ENCODE peak calls at places on chromosomes 16 and 17, in nine cellular contexts. W, A, M, N, V, S, G, L and K are unnamed samples.

GRCh38 chr17:488993-489757 is 136.6 kb upstream of the RPH3AL start:
- DNase-seq in W (no peak), A (no peak), M (no peak), N (peak), V (no peak), S (peak), G (no peak), L (peak), K (no peak)

GRCh38 chr17:1374426-1375177 is 25.4 kb downstream of the YWHAE start:
- DNase-seq in W (no peak), A (no peak), M (no peak), N (no peak), V (no peak), S (no peak), G (no peak), L (no peak), K (no peak)

GRCh38 chr17:50898369-50899004 is 32.3 kb upstream of the TOB1 start:
- DNase-seq in W (no peak), A (no peak), M (no peak), N (no peak), V (no peak), S (no peak), G (no peak), L (no peak), K (no peak)

GRCh38 chr16:66926171-66926570 is 836 bp upstream of the RRAD start:
- DNase-seq in W (no peak), A (no peak), M (no peak), N (peak), V (no peak), S (no peak), G (no peak), L (no peak), K (no peak)

GRCh38 chr16:88113545-88114045 is 162.4 kb downstream of the BANP start:
- DNase-seq in W (no peak), A (no peak), M (no peak), N (no peak), V (no peak), S (no peak), G (no peak), L (no peak), K (no peak)

GRCh38 chr17:82396601-82397435 is 21.3 kb upstream of the HEXD start:
- DNase-seq in W (no peak), A (no peak), M (peak), N (no peak), V (no peak), S (no peak), G (no peak), L (no peak), K (no peak)

GRCh38 chr17:28381141-28381825 is 9.8 kb downstream of the SARM1 start:
- DNase-seq in W (no peak), A (no peak), M (no peak), N (no peak), V (no peak), S (no peak), G (no peak), L (no peak), K (no peak)

GRCh38 chr16:21653571-21653970 is 1.2 kb upstream of the IGSF6 start:
- DNase-seq in W (no peak), A (no peak), M (no peak), N (no peak), V (no peak), S (no peak), G (no peak), L (no peak), K (no peak)

GRCh38 chr17:77884967-77885641 is 73.4 kb upstream of the TNRC6C start:
- DNase-seq in W (no peak), A (no peak), M (no peak), N (no peak), V (no peak), S (no peak), G (peak), L (no peak), K (no peak)

GRCh38 chr17:8905256-8905778 is 37.8 kb upstream of the PIK3R6 start:
- DNase-seq in W (no peak), A (peak), M (no peak), N (no peak), V (no peak), S (no peak), G (no peak), L (no peak), K (no peak)

GRCh38 chr16:74650966-74651567 is 15.6 kb downstream of the RFWD3 start:
- DNase-seq in W (no peak), A (no peak), M (no peak), N (peak), V (no peak), S (no peak), G (peak), L (no peak), K (no peak)

GRCh38 chr17:33889079-33889478 is 366.0 kb upstream of the CCL2 start:
- DNase-seq in W (no peak), A (no peak), M (no peak), N (no peak), V (no peak), S (no peak), G (no peak), L (no peak), K (no peak)

GRCh38 chr17:784143-784542 is 2.0 kb downstream of the MRM3 start:
- DNase-seq in W (no peak), A (no peak), M (no peak), N (no peak), V (no peak), S (no peak), G (no peak), L (no peak), K (no peak)

GRCh38 chr17:5381542-5381941 is 37.9 kb downstream of the NUP88 start:
- DNase-seq in W (no peak), A (no peak), M (no peak), N (no peak), V (no peak), S (no peak), G (no peak), L (no peak), K (no peak)

GRCh38 chr16:17509194-17509593 is 38.4 kb upstream of the XYLT1 start:
- DNase-seq in W (no peak), A (no peak), M (no peak), N (no peak), V (no peak), S (no peak), G (no peak), L (no peak), K (no peak)

GRCh38 chr17:34519286-34519685 is 60.1 kb upstream of the TMEM132E start:
- DNase-seq in W (no peak), A (no peak), M (no peak), N (peak), V (no peak), S (no peak), G (peak), L (no peak), K (no peak)

GRCh38 chr17:12041316-12041715 is 20.6 kb downstream of the MAP2K4 start:
- DNase-seq in W (no peak), A (no peak), M (peak), N (peak), V (no peak), S (no peak), G (no peak), L (peak), K (no peak)

GRCh38 chr17:61340431-61340830 is 59.2 kb upstream of the TBX2 start:
- DNase-seq in W (no peak), A (no peak), M (no peak), N (no peak), V (no peak), S (no peak), G (no peak), L (no peak), K (no peak)

GRCh38 chr16:56301391-56301850 is 110.1 kb downstream of the GNAO1 start:
- DNase-seq in W (no peak), A (no peak), M (no peak), N (peak), V (no peak), S (no peak), G (no peak), L (peak), K (no peak)

GRCh38 chr17:64938925-64939474 is 19.7 kb upstream of the LRRC37A3 start:
- DNase-seq in W (no peak), A (no peak), M (no peak), N (peak), V (peak), S (no peak), G (peak), L (peak), K (no peak)

GRCh38 chr17:77727216-77727615 is 231.3 kb upstream of the TNRC6C start:
- DNase-seq in W (no peak), A (peak), M (no peak), N (no peak), V (no peak), S (no peak), G (no peak), L (no peak), K (no peak)

GRCh38 chr16:27097671-27098275 is 31.0 kb downstream of the C16orf82 start:
- DNase-seq in W (no peak), A (peak), M (no peak), N (no peak), V (no peak), S (no peak), G (no peak), L (peak), K (no peak)

GRCh38 chr17:80834896-80835281 is 156.8 kb upstream of the CHMP6 start:
- DNase-seq in W (no peak), A (no peak), M (no peak), N (no peak), V (no peak), S (no peak), G (peak), L (no peak), K (no peak)

GRCh38 chr17:82105882-82106696 is 8.1 kb upstream of the FASN start:
- DNase-seq in W (peak), A (no peak), M (no peak), N (peak), V (no peak), S (peak), G (peak), L (peak), K (no peak)